ENCODE peak calls at places on chromosomes 2 and 18, in ten cellular contexts. I, S, H, Z, J, B, Q, R, D and V are unnamed samples.

GRCh38 chr18:62773691-62774090 is 58.4 kb downstream of the PHLPP1 start:
- DNase-seq in I (no peak), S (no peak), H (no peak), Z (no peak), J (no peak), B (no peak), Q (no peak), R (no peak), D (no peak), V (no peak)

GRCh38 chr2:63827749-63828148 is 13.9 kb upstream of the UGP2 start:
- DNase-seq in I (no peak), S (peak), H (no peak), Z (no peak), J (no peak), B (no peak), Q (no peak), R (no peak), D (peak), V (no peak)

GRCh38 chr2:179720173-179720772 is 141.1 kb downstream of the ZNF385B start:
- DNase-seq in I (no peak), S (no peak), H (no peak), Z (no peak), J (no peak), B (no peak), Q (no peak), R (no peak), D (no peak), V (no peak)

GRCh38 chr18:79166702-79167101 is 97.5 kb downstream of the ATP9B start:
- DNase-seq in I (no peak), S (no peak), H (no peak), Z (peak), J (no peak), B (no peak), Q (no peak), R (no peak), D (no peak), V (no peak)

GRCh38 chr2:100588071-100588786 is 25.4 kb downstream of the PDCL3 start:
- DNase-seq in I (no peak), S (peak), H (peak), Z (no peak), J (no peak), B (no peak), Q (no peak), R (no peak), D (no peak), V (no peak)

GRCh38 chr18:56189615-56190014 is 448.8 kb downstream of the TXNL1 start:
- DNase-seq in I (no peak), S (no peak), H (no peak), Z (no peak), J (no peak), B (no peak), Q (no peak), R (no peak), D (no peak), V (no peak)

GRCh38 chr18:38007931-38008330 is 442.3 kb upstream of the CELF4 start:
- DNase-seq in I (no peak), S (peak), H (no peak), Z (no peak), J (no peak), B (no peak), Q (no peak), R (no peak), D (peak), V (no peak)

GRCh38 chr18:58993260-58993659 is 128.6 kb downstream of the ZNF532 start:
- DNase-seq in I (no peak), S (peak), H (no peak), Z (no peak), J (no peak), B (no peak), Q (no peak), R (no peak), D (peak), V (no peak)

GRCh38 chr2:67733517-67733916 is 329.3 kb downstream of the C1D start:
- DNase-seq in I (peak), S (peak), H (peak), Z (peak), J (no peak), B (no peak), Q (peak), R (no peak), D (no peak), V (peak)

GRCh38 chr2:197915548-197916265 is 111.3 kb downstream of the PLCL1 start:
- DNase-seq in I (no peak), S (peak), H (no peak), Z (no peak), J (no peak), B (no peak), Q (no peak), R (no peak), D (no peak), V (no peak)

GRCh38 chr2:8544786-8545631 is 136.8 kb upstream of the ID2 start:
- DNase-seq in I (peak), S (peak), H (peak), Z (peak), J (no peak), B (peak), Q (peak), R (no peak), D (peak), V (peak)
- TF ChIP-seq CTCF in I (no peak), S (peak), H (peak), Z (peak), J (peak), B (peak), Q (no peak), R (peak), D (peak), V (peak)

DNA sequence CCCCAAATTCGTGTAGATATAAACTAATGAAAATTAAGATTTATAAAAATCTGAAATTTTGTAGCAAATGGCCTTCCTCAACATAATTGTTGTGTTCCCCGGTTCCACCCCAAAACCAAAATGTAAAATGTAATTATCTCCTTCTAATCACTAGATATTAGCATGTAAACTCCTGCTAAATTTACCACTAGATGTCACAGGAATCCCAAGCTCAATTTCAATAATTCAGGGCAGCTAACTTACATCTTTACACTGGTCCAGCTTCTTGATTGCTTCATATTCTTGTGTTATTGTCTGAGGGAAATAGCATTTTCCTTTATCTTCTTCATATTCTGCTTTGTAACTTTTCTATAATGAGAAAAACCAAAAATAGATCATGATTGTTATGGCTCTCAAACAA is 42.7 kb downstream of the NEB start:
- DNase-seq in I (no peak), S (no peak), H (no peak), Z (no peak), J (no peak), B (no peak), Q (no peak), R (no peak), D (no peak), V (no peak)
- TF ChIP-seq CTCF in I (no peak), S (no peak), H (peak), Z (no peak), J (peak), B (no peak), Q (no peak), R (no peak), D (no peak), V (no peak)

GRCh38 chr2:161061786-161062185 is 98.4 kb upstream of the TANK start:
- DNase-seq in I (no peak), S (no peak), H (no peak), Z (no peak), J (no peak), B (no peak), Q (no peak), R (no peak), D (no peak), V (no peak)

GRCh38 chr2:161059388-161059787 is 100.8 kb upstream of the TANK start:
- DNase-seq in I (no peak), S (no peak), H (no peak), Z (no peak), J (no peak), B (peak), Q (no peak), R (no peak), D (no peak), V (no peak)

GRCh38 chr2:161067846-161068245 is 92.4 kb upstream of the TANK start:
- DNase-seq in I (no peak), S (no peak), H (no peak), Z (no peak), J (no peak), B (no peak), Q (no peak), R (no peak), D (no peak), V (no peak)

GRCh38 chr2:161063074-161063945 is 96.9 kb upstream of the TANK start:
- DNase-seq in I (peak), S (peak), H (peak), Z (no peak), J (no peak), B (peak), Q (peak), R (peak), D (peak), V (peak)

DNA sequence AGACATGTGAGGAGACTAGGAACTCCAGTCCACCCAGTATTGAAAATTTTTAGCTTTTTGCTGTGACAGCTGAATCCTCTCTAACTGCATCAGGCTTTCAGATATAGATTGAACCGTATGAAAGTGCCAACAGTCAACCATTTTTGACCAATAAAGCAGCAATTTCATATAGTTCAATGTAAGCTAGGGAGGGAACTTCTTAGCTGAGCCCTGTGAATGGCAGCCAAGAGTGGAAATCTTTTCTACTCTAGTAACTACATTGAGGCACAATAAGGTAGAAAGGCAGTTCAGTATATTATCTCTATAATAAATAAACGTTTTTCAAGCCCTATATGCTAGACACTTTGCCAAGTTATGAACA is 96.3 kb upstream of the TANK start:
- DNase-seq in I (no peak), S (no peak), H (no peak), Z (no peak), J (no peak), B (no peak), Q (no peak), R (no peak), D (no peak), V (no peak)
- TF ChIP-seq CTCF in I (no peak), S (no peak), H (no peak), Z (peak), J (peak), B (peak), Q (no peak), R (no peak), D (no peak), V (peak)

GRCh38 chr2:98161202-98161601 is 74.2 kb downstream of the VWA3B start:
- DNase-seq in I (no peak), S (no peak), H (no peak), Z (no peak), J (no peak), B (no peak), Q (no peak), R (no peak), D (no peak), V (no peak)

GRCh38 chr2:98164256-98164655 is 77.3 kb downstream of the VWA3B start:
- DNase-seq in I (no peak), S (no peak), H (no peak), Z (no peak), J (no peak), B (no peak), Q (no peak), R (no peak), D (no peak), V (no peak)

GRCh38 chr2:98157557-98157956 is 70.6 kb downstream of the VWA3B start:
- DNase-seq in I (peak), S (no peak), H (no peak), Z (no peak), J (no peak), B (no peak), Q (peak), R (no peak), D (no peak), V (no peak)

GRCh38 chr2:98158305-98158704 is 71.3 kb downstream of the VWA3B start:
- DNase-seq in I (no peak), S (no peak), H (no peak), Z (no peak), J (no peak), B (peak), Q (no peak), R (no peak), D (no peak), V (no peak)

DNA sequence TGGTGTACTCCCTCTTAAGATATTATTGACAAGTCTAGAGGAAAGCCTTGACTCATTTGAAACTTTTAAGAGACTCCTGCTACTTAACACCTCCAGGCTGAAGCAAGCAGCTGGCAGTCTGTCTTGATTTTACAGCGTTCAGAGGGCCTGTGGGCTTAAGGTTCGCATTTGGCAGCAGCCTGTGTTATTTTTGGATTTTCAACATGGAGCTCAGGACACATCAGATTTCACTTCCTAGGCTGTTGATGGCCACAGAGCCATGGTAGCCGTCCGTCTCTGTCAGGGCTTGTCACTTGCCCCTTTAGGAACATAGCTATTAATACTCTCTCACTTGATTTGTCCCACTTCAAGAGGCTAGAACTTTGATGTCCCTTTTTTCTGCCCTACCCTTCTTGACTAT is 73.6 kb downstream of the VWA3B start:
- DNase-seq in I (no peak), S (no peak), H (no peak), Z (no peak), J (no peak), B (peak), Q (no peak), R (no peak), D (no peak), V (no peak)
- TF ChIP-seq CTCF in I (no peak), S (no peak), H (no peak), Z (no peak), J (no peak), B (no peak), Q (no peak), R (no peak), D (no peak), V (no peak)

GRCh38 chr2:229634574-229635185 is 79.7 kb downstream of the DNER start:
- DNase-seq in I (peak), S (no peak), H (no peak), Z (no peak), J (no peak), B (no peak), Q (no peak), R (no peak), D (no peak), V (no peak)
- TF ChIP-seq CTCF in I (no peak), S (no peak), H (no peak), Z (no peak), J (no peak), B (no peak), Q (no peak), R (no peak), D (no peak), V (no peak)

DNA sequence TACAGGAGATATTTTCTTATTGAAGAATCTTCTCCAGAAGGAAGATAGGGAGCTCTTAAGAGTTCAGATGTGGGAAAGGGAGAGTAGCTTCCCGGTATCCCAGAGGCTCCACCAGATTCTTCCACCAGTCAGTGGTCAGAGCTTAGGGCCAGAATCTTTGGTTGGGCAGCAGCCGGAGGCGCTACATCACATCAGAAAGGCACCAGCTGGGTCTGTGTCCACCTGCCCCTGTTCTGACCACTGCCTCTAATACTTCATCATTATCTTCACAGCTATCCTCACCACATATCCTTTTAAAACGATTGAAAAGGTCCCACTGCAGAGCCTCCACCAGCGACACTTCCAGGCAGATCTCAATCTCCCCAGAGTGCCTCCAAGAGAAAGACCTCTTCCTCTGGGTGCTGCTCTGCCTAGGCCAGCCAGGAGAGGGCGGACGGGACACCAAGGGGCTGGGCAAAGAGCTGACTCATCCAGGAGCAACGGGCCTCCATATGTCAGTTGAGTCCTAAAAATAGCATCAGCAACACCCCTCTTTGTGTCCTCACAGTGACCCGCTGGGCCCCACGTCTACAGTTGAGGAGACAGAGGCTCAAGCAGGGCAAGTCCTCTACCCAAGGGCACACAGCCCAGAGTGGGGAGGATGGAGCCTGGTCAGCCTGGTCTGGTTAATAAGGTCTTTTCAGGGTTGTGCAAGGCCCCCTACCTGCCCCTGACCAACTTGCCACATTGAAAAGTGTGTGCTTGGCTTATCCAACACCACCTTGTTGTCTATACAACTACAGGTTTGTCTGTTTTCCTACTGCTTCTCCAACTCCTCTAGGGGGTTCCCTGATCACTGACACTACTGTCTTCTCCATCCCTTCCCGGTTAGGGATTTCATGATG is 81.2 kb downstream of the ADD2 start:
- DNase-seq in I (peak), S (peak), H (peak), Z (peak), J (peak), B (peak), Q (peak), R (no peak), D (no peak), V (no peak)
- TF ChIP-seq CTCF in I (peak), S (peak), H (peak), Z (peak), J (peak), B (peak), Q (peak), R (peak), D (peak), V (peak)

GRCh38 chr2:14634885-14635871 is 2.7 kb downstream of the LRATD1 start:
- DNase-seq in I (peak), S (peak), H (peak), Z (peak), J (no peak), B (peak), Q (peak), R (peak), D (no peak), V (peak)
- TF ChIP-seq CTCF in I (no peak), S (peak), H (no peak), Z (no peak), J (no peak), B (no peak), Q (no peak), R (no peak), D (peak), V (no peak)

GRCh38 chr2:210997373-210997772 is 441.0 kb downstream of the CPS1 start:
- DNase-seq in I (no peak), S (no peak), H (no peak), Z (no peak), J (no peak), B (no peak), Q (no peak), R (no peak), D (no peak), V (no peak)

GRCh38 chr2:210994104-210994503 is 437.7 kb downstream of the CPS1 start:
- DNase-seq in I (no peak), S (no peak), H (no peak), Z (no peak), J (no peak), B (no peak), Q (no peak), R (no peak), D (no peak), V (no peak)

DNA sequence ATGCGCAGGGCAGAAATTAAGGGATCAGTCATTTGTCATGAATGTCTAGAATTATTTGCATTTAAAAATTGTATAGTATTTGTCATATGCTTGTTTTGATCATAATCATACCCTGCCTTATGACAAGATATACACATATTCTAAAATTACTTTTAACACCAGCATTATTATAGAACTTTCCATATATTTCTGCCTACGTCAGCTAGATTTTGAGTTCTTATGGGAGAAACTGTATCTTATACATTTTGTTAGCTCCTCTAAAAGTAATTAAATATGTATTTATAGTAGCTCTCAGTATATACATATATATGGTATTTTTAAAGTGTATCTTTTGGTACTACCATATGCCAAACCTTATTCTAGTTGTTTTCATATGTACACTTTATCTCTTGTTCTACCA is 441.9 kb downstream of the CPS1 start:
- DNase-seq in I (no peak), S (no peak), H (no peak), Z (no peak), J (no peak), B (no peak), Q (no peak), R (no peak), D (no peak), V (no peak)
- TF ChIP-seq CTCF in I (no peak), S (no peak), H (no peak), Z (no peak), J (no peak), B (no peak), Q (no peak), R (no peak), D (no peak), V (no peak)